ENCODE peak calls at places on chromosomes 7 and 10, in five cellular contexts. L is B cell, Y is astrocyte of the spinal cord, T is HCT116, P is cardiac muscle cell. F is an unnamed sample.

GRCh38 chr7:28484276-28484675 is 72.0 kb downstream of the CREB5 start:
- DNase-seq in L (no peak), Y (peak; percentile 17), T (no peak), P (no peak), F (no peak)

GRCh38 chr10:132679217-132679595 is 106.7 kb downstream of the NKX6-2 start:
- DNase-seq in L (no peak), Y (no peak), T (no peak), P (no peak), F (no peak)

GRCh38 chr7:93043393-93043985 is 74.3 kb downstream of the SAMD9 start:
- DNase-seq in L (no peak), Y (peak; percentile 90), T (peak; percentile 32), P (peak; percentile 84), F (peak; percentile 74)

GRCh38 chr7:116582806-116583444 is 58.1 kb downstream of the CAV1 start:
- DNase-seq in L (no peak), Y (peak; percentile 61), T (no peak), P (peak; percentile 79), F (no peak)

GRCh38 chr10:117132751-117133231 is 5.3 kb downstream of the VAX1 start:
- DNase-seq in L (peak; percentile 35), Y (no peak), T (no peak), P (no peak), F (peak; percentile 31)

GRCh38 chr7:138116156-138116555 is 39.9 kb downstream of the AKR1D1 start:
- DNase-seq in L (no peak), Y (peak; percentile 68), T (no peak), P (peak; percentile 92), F (no peak)

GRCh38 chr10:5861269-5862031 is 28.2 kb downstream of the ANKRD16 start:
- DNase-seq in L (no peak), Y (peak; percentile 90), T (peak; percentile 78), P (peak; percentile 76), F (no peak)

GRCh38 chr7:1346533-1346805 is 112.8 kb downstream of the MICALL2 start:
- DNase-seq in L (no peak), Y (no peak), T (no peak), P (no peak), F (no peak)

GRCh38 chr10:3008518-3009195 is 58.7 kb upstream of the PFKP start:
- DNase-seq in L (no peak), Y (no peak), T (no peak), P (no peak), F (no peak)

GRCh38 chr7:27640914-27641570 is 21.6 kb downstream of the HIBADH start:
- DNase-seq in L (no peak), Y (peak; percentile 79), T (no peak), P (peak; percentile 76), F (no peak)

GRCh38 chr10:104254493-104255243 is at the start of gene GSTO1:
- DNase-seq in L (peak; percentile 68), Y (peak; percentile 59), T (peak; percentile 51), P (peak; percentile 82), F (peak; percentile 70)

GRCh38 chr7:28708458-28708951 is 249.6 kb downstream of the TRIL start:
- DNase-seq in L (no peak), Y (peak; percentile 52), T (no peak), P (no peak), F (peak; percentile 45)

GRCh38 chr7:17802056-17802455 is 138.2 kb downstream of the SNX13 start:
- DNase-seq in L (no peak), Y (no peak), T (no peak), P (no peak), F (no peak)

GRCh38 chr10:44853148-44853734 is 57.9 kb upstream of the TMEM72 start:
- DNase-seq in L (no peak), Y (peak; percentile 30), T (no peak), P (peak; percentile 67), F (no peak)

GRCh38 chr10:80702143-80702542 is 164.4 kb downstream of the SH2D4B start:
- DNase-seq in L (no peak), Y (no peak), T (no peak), P (no peak), F (no peak)

GRCh38 chr7:107564553-107565298 is 955 bp downstream of the DUS4L start:
- DNase-seq in L (no peak), Y (peak; percentile 86), T (peak; percentile 32), P (peak; percentile 62), F (no peak)
- TF ChIP-seq CTCF in L (no peak), Y (no peak), T (no peak), P (no peak), F (no peak)

GRCh38 chr7:142925413-142925812 is 8.1 kb downstream of the TRPV5 start:
- DNase-seq in L (no peak), Y (no peak), T (no peak), P (no peak), F (no peak)
- TF ChIP-seq CTCF in L (no peak), Y (no peak), T (peak; percentile 21), P (no peak), F (no peak)

GRCh38 chr10:101165736-101166135 is 34.6 kb downstream of the TLX1 start:
- DNase-seq in L (no peak), Y (no peak), T (no peak), P (no peak), F (no peak)

GRCh38 chr10:101161494-101162299 is 30.6 kb downstream of the TLX1 start:
- DNase-seq in L (peak; percentile 76), Y (peak; percentile 68), T (peak; percentile 72), P (peak; percentile 83), F (peak; percentile 83)

GRCh38 chr10:101158101-101159058 is 27.3 kb downstream of the TLX1 start:
- DNase-seq in L (no peak), Y (no peak), T (no peak), P (no peak), F (no peak)

GRCh38 chr10:101166430-101166829 is 35.3 kb downstream of the TLX1 start:
- DNase-seq in L (no peak), Y (no peak), T (no peak), P (no peak), F (no peak)

GRCh38 chr10:101162677-101163076 is 31.6 kb downstream of the TLX1 start:
- DNase-seq in L (no peak), Y (no peak), T (no peak), P (no peak), F (no peak)
- TF ChIP-seq CTCF in L (no peak), Y (no peak), T (no peak), P (peak; percentile 8), F (no peak)

DNA sequence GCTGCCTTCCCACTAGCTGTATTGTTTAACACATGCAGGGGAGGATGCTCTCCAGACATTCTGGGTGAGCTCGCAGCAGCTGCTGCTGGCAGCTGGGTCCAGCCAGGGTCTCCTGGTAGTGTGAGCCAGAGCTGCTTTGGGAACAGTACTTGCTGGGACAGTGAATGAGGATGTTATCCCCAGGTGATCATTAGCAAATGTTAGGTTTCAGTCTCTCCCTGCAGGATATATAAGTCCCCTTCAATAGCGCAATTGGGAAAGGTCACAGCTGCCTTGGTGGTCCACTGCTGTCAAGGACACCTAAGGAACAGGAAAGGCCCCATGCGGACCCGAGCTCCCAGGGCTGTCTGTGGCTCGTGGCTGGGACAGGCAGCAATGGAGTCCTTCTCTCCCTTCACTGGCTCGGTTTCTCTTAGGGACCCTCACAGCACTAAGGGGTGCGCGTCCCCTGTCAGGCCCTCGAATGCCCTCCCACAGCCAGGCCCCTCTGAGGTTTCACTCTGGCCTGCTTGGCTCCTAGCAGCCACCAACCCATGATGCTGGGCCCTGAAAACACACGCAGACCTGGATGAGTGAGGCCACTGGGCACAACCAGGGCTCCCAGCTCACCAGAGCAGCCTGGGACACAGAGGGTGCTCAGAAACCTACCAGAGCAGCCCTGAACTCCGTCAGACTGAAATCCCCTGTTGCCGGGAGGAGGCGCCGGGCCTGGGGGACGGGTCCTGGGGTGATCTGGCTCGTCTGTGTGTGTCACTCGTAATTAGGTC is 173.0 kb upstream of the LANCL2 start:
- DNase-seq in L (no peak), Y (no peak), T (no peak), P (no peak), F (no peak)
- TF ChIP-seq CTCF in L (no peak), Y (peak; percentile 39), T (no peak), P (peak; percentile 23), F (no peak)

GRCh38 chr10:79147796-79148451 is 79.2 kb downstream of the ZMIZ1 start:
- DNase-seq in L (no peak), Y (no peak), T (no peak), P (no peak), F (no peak)

GRCh38 chr10:79147306-79147705 is 78.5 kb downstream of the ZMIZ1 start:
- DNase-seq in L (no peak), Y (no peak), T (no peak), P (no peak), F (no peak)

GRCh38 chr10:79145517-79146470 is 77.0 kb downstream of the ZMIZ1 start:
- DNase-seq in L (no peak), Y (no peak), T (no peak), P (no peak), F (no peak)

GRCh38 chr10:79145174-79145483 is 76.4 kb downstream of the ZMIZ1 start:
- DNase-seq in L (no peak), Y (no peak), T (no peak), P (no peak), F (no peak)

GRCh38 chr10:79146611-79147130 is 77.9 kb downstream of the ZMIZ1 start:
- DNase-seq in L (no peak), Y (no peak), T (no peak), P (no peak), F (no peak)
- TF ChIP-seq CTCF in L (no peak), Y (no peak), T (no peak), P (no peak), F (no peak)

GRCh38 chr7:50125766-50126165 is 32.7 kb upstream of the ZPBP start:
- DNase-seq in L (no peak), Y (no peak), T (no peak), P (no peak), F (no peak)

GRCh38 chr7:50121269-50121668 is 28.2 kb upstream of the ZPBP start:
- DNase-seq in L (no peak), Y (no peak), T (no peak), P (no peak), F (no peak)

GRCh38 chr7:50119815-50120637 is 27.0 kb upstream of the ZPBP start:
- DNase-seq in L (peak; percentile 10), Y (no peak), T (no peak), P (no peak), F (peak; percentile 14)
- TF ChIP-seq CTCF in L (peak; percentile 69), Y (no peak), T (peak; percentile 46), P (no peak), F (peak; percentile 57)